ENCODE peak calls at places on chromosomes 1 and 21, in ten cellular contexts. G, A, N, J, L, T, H, V, P and F are unnamed samples. For H3K36me3 and H3K4me1, the result is how much of the 10 kb centered on the place peaks cover.

GRCh38 chr1:228882785-228883450 is 147.6 kb downstream of the RHOU start:
- DNase-seq in N (peak), T (no peak), H (no peak), J (no peak), L (no peak), V (no peak), G (no peak), P (peak), A (no peak), F (no peak)

GRCh38 chr21:38984982-38985422 is 179.3 kb downstream of the ETS2 start:
- DNase-seq in P (no peak), V (no peak), A (no peak), L (no peak), H (no peak), N (no peak), J (peak), T (no peak), G (no peak), F (no peak)

GRCh38 chr1:222757673-222758268 is 20.8 kb downstream of the FAM177B start:
- DNase-seq in L (no peak), P (no peak), J (no peak), H (no peak), G (no peak), N (no peak), V (no peak), T (no peak), A (no peak), F (no peak)

GRCh38 chr1:244802041-244802440 is 33.4 kb upstream of the COX20 start:
- DNase-seq in A (no peak), N (peak), H (no peak), G (peak), P (no peak), L (no peak), V (no peak), T (no peak), J (no peak), F (no peak)

GRCh38 chr1:25772692-25773245 is 27.2 kb upstream of the SELENON start:
- DNase-seq in N (no peak), H (no peak), J (no peak), T (no peak), G (no peak), L (no peak), A (no peak), P (no peak), V (no peak), F (no peak)

GRCh38 chr1:162328507-162328906 is 48.1 kb downstream of the SPATA46 start:
- DNase-seq in H (no peak), P (no peak), A (no peak), V (no peak), T (no peak), J (no peak), G (no peak), N (no peak), L (no peak), F (no peak)

GRCh38 chr1:183069562-183070216 is 46.5 kb downstream of the LAMC1 start:
- DNase-seq in J (peak), N (no peak), H (no peak), A (no peak), V (peak), T (no peak), P (no peak), L (peak), G (no peak), F (no peak)

GRCh38 chr1:201740086-201740541 is 88.8 kb upstream of the IPO9 start:
- DNase-seq in V (no peak), T (no peak), H (no peak), N (no peak), A (no peak), L (no peak), J (no peak), P (no peak), G (peak), F (no peak)

GRCh38 chr1:83901547-83902155 is 97.3 kb downstream of the TTLL7 start:
- DNase-seq in V (peak), H (no peak), P (no peak), N (no peak), T (no peak), L (peak), J (peak), A (no peak), G (no peak), F (peak)

GRCh38 chr1:34745666-34746065 is 9.2 kb upstream of the GJB5 start:
- DNase-seq in V (no peak), L (no peak), N (no peak), A (no peak), G (no peak), J (no peak), H (no peak), T (no peak), P (no peak), F (no peak)

GRCh38 chr1:21295059-21295401 is 4.8 kb upstream of the ECE1 start:
- DNase-seq in G (no peak), J (no peak), T (no peak), N (no peak), L (no peak), P (no peak), A (peak), H (no peak), V (no peak), F (no peak)

GRCh38 chr1:29679316-29679715 is 443.0 kb downstream of the PTPRU start:
- DNase-seq in T (peak), H (no peak), N (no peak), J (no peak), A (no peak), G (no peak), P (peak), L (no peak), V (no peak), F (no peak)

GRCh38 chr1:162632234-162632666 is at the start of gene DDR2:
- DNase-seq in N (no peak), G (peak), L (no peak), V (peak), J (no peak), P (peak), H (peak), A (no peak), T (peak), F (no peak)

GRCh38 chr21:22120616-22121266 is 1122.5 kb downstream of the NCAM2 start:
- DNase-seq in L (no peak), G (no peak), P (no peak), N (no peak), H (no peak), A (peak), V (no peak), T (no peak), J (no peak), F (no peak)

GRCh38 chr1:3323791-3324703 is 130.4 kb upstream of the ARHGEF16 start:
- DNase-seq in G (no peak), L (no peak), J (no peak), H (no peak), N (no peak), T (no peak), V (no peak), A (no peak), P (no peak), F (no peak)

DNA sequence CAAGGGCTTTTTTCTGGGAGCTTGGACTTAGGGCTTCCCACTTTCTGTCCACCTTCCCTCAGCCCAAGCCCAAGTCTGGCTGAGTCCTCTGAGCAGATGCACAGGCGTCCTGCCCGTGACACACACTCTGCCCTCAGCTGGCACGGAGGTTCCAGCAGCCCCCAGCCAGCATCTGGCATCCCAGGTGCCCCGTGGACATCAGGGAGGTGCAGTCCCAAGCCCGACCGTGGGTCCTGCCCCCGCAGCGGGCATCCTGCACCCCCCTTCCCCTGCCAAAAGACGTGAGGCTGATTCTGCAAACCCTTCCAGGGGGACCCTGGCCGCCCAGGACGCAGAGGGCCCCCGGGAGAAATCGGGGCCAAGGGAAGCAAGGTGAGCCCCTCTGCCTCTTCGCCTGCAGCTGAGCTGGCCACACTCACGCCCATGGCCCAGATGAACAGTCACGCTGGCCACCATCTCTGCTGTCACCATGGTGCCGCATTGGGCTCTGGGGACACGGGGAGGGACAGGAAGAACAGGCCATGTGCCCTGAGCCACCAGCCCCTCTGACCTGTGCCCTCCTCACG is 20.5 kb downstream of the COL6A2 start:
- DNase-seq in V (no peak), A (no peak), P (peak), T (no peak), G (peak), L (peak), H (no peak), N (peak), J (no peak), F (no peak)
- H3K36me3 ChIP-seq in V (under half), A (under half), P (half or more), T (half or more), G (under half), L (under half), H (half or more), N (half or more), J (under half), F (under half)

DNA sequence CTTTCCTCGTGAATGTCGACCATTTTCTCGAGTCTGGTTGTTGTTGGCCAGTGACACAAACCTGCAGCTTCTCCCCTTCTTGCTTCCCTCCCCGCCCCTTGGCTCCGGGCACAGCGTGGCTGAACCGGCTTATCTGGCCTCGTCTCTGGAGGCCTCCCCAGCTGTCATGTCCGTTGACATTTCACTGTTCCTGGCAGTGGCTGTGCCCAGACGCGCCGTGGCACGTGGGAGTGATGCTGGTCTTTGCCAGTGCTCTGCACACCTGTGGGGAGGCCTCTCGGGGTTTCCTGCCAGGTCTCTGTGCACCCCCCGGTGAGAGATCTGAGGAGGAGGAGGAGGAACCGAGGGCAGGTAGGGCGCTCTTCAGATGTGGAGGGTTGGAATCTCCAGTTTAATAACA is 23.7 kb downstream of the SKI start:
- DNase-seq in A (no peak), V (peak), H (no peak), L (peak), J (peak), N (no peak), G (no peak), P (no peak), T (no peak), F (no peak)
- H3K4me1 ChIP-seq in A (under half), V (half or more), H (half or more), L (half or more), J (under half), N (half or more), G (under half), P (under half), T (under half), F (under half)

DNA sequence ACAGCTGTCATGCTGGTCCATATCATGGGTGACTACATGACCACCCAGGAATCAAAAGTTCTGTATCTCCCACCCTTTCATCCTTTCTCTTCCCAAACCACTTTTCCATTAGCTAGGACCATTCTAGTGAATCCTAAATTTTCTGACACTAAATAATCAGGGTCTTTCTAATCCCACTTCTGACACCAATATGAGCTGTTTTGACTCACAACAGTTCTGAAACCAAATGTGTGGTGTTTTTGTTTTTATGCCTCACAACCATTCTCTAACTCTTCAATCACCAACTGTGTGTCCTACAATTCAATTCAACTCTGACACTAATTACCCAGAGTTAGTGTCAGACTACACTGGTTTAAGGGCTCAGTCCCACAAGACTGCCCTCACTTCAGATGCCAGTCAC is 63.9 kb downstream of the SMYD2 start:
- DNase-seq in A (no peak), P (no peak), N (no peak), V (no peak), H (no peak), T (no peak), G (no peak), L (no peak), J (no peak), F (no peak)
- H3K36me3 ChIP-seq in A (under half), P (under half), N (under half), V (under half), H (under half), T (half or more), G (under half), L (under half), J (under half), F (under half)

GRCh38 chr1:180195401-180195800 is 34.7 kb upstream of the LHX4 start:
- DNase-seq in T (no peak), G (no peak), J (no peak), N (no peak), V (no peak), P (no peak), H (no peak), A (no peak), L (no peak), F (no peak)
- H3K4me1 ChIP-seq in T (under half), G (under half), J (under half), N (under half), V (under half), P (under half), H (under half), A (under half), L (under half), F (under half)

GRCh38 chr1:93196591-93196990 is 16.1 kb downstream of the CCDC18 start:
- DNase-seq in A (no peak), V (no peak), G (no peak), J (no peak), L (no peak), H (no peak), T (no peak), P (no peak), N (no peak), F (no peak)

GRCh38 chr1:93200086-93200620 is 19.6 kb downstream of the CCDC18 start:
- DNase-seq in G (no peak), N (no peak), T (no peak), V (no peak), J (no peak), H (no peak), P (no peak), A (no peak), L (no peak), F (no peak)

GRCh38 chr1:93200714-93201113 is 20.2 kb downstream of the CCDC18 start:
- DNase-seq in T (no peak), V (no peak), N (no peak), H (no peak), G (no peak), P (no peak), L (no peak), J (no peak), A (no peak), F (no peak)

GRCh38 chr1:93194231-93194630 is 13.7 kb downstream of the CCDC18 start:
- DNase-seq in L (no peak), H (no peak), V (no peak), G (no peak), N (no peak), T (no peak), J (no peak), A (no peak), P (no peak), F (no peak)

GRCh38 chr1:93199150-93199549 is 18.6 kb downstream of the CCDC18 start:
- DNase-seq in P (no peak), V (no peak), N (no peak), A (no peak), G (no peak), J (no peak), L (no peak), T (no peak), H (no peak), F (no peak)
- H3K36me3 ChIP-seq in P (half or more), V (under half), N (half or more), A (under half), G (under half), J (under half), L (under half), T (under half), H (under half), F (under half)